ENCODE peak calls at places on chromosomes 4 and X, in five cellular contexts. One of them, this sample, is unnamed.
A peak's percentile ranks its signal among the peaks of the same experiment; 100 is the strongest.

GRCh38 chr4:77193511-77194236 is 36.7 kb downstream of the CCNG2 start:
- DNase-seq in A549: no peak
- DNase-seq in foreskin keratinocyte: no peak
- DNase-seq in CD8-positive, alpha-beta memory T cell: peak; percentile 77
- DNase-seq in fibroblast of lung: no peak
- DNase-seq in this sample: no peak

GRCh38 chr4:87268401-87268800 is 48.0 kb upstream of the KLHL8 start:
- DNase-seq in A549: no peak
- DNase-seq in foreskin keratinocyte: no peak
- DNase-seq in CD8-positive, alpha-beta memory T cell: no peak
- DNase-seq in fibroblast of lung: no peak
- DNase-seq in this sample: no peak

GRCh38 chr4:169184236-169184635 is 86.5 kb downstream of the SH3RF1 start:
- DNase-seq in A549: no peak
- DNase-seq in foreskin keratinocyte: no peak
- DNase-seq in CD8-positive, alpha-beta memory T cell: no peak
- DNase-seq in fibroblast of lung: no peak
- DNase-seq in this sample: no peak

GRCh38 chrX:18075603-18076002 is 145.1 kb downstream of the BEND2 start:
- DNase-seq in A549: no peak
- DNase-seq in foreskin keratinocyte: no peak
- DNase-seq in CD8-positive, alpha-beta memory T cell: no peak
- DNase-seq in fibroblast of lung: no peak
- DNase-seq in this sample: no peak

GRCh38 chr4:5812506-5813229 is 80.2 kb downstream of the CRMP1 start:
- DNase-seq in A549: peak; percentile 67
- DNase-seq in foreskin keratinocyte: peak; percentile 51
- DNase-seq in CD8-positive, alpha-beta memory T cell: no peak
- DNase-seq in fibroblast of lung: peak; percentile 79
- DNase-seq in this sample: peak; percentile 74

GRCh38 chr4:34953145-34953799 is 1291.0 kb downstream of the ARAP2 start:
- DNase-seq in A549: peak; percentile 76
- DNase-seq in foreskin keratinocyte: no peak
- DNase-seq in CD8-positive, alpha-beta memory T cell: no peak
- DNase-seq in fibroblast of lung: no peak
- DNase-seq in this sample: peak; percentile 74

GRCh38 chrX:107825698-107826285 is at the start of gene MID2:
- DNase-seq in A549: peak; percentile 66
- DNase-seq in foreskin keratinocyte: peak; percentile 41
- DNase-seq in CD8-positive, alpha-beta memory T cell: peak; percentile 72
- DNase-seq in fibroblast of lung: peak; percentile 30
- DNase-seq in this sample: peak; percentile 81

GRCh38 chr4:62896721-62897120 is 1512.5 kb downstream of the TECRL start:
- DNase-seq in A549: no peak
- DNase-seq in foreskin keratinocyte: no peak
- DNase-seq in CD8-positive, alpha-beta memory T cell: no peak
- DNase-seq in fibroblast of lung: no peak
- DNase-seq in this sample: no peak

GRCh38 chr4:142414336-142414945 is 431.7 kb downstream of the INPP4B start:
- DNase-seq in A549: no peak
- DNase-seq in foreskin keratinocyte: peak; percentile 77
- DNase-seq in CD8-positive, alpha-beta memory T cell: no peak
- DNase-seq in fibroblast of lung: no peak
- DNase-seq in this sample: no peak

GRCh38 chrX:87578978-87579377 is 61.4 kb downstream of the KLHL4 start:
- DNase-seq in A549: no peak
- DNase-seq in foreskin keratinocyte: no peak
- DNase-seq in CD8-positive, alpha-beta memory T cell: no peak
- DNase-seq in fibroblast of lung: peak; percentile 21
- DNase-seq in this sample: peak; percentile 5

GRCh38 chr4:53376900-53377299 is 541 bp upstream of the FIP1L1 start:
- DNase-seq in A549: no peak
- DNase-seq in foreskin keratinocyte: no peak
- DNase-seq in CD8-positive, alpha-beta memory T cell: no peak
- DNase-seq in fibroblast of lung: no peak
- DNase-seq in this sample: no peak

GRCh38 chr4:159366966-159367365 is 264.1 kb downstream of the RAPGEF2 start:
- DNase-seq in A549: peak; percentile 6
- DNase-seq in foreskin keratinocyte: peak; percentile 49
- DNase-seq in CD8-positive, alpha-beta memory T cell: no peak
- DNase-seq in fibroblast of lung: no peak
- DNase-seq in this sample: peak; percentile 27

GRCh38 chr4:74292111-74292870 is 16.0 kb upstream of the EPGN start:
- DNase-seq in A549: no peak
- DNase-seq in foreskin keratinocyte: peak; percentile 43
- DNase-seq in CD8-positive, alpha-beta memory T cell: no peak
- DNase-seq in fibroblast of lung: no peak
- DNase-seq in this sample: peak; percentile 70

GRCh38 chrX:46788902-46789301 is 30.0 kb upstream of the SLC9A7 start:
- DNase-seq in A549: no peak
- DNase-seq in foreskin keratinocyte: no peak
- DNase-seq in CD8-positive, alpha-beta memory T cell: no peak
- DNase-seq in fibroblast of lung: no peak
- DNase-seq in this sample: no peak

GRCh38 chr4:108433832-108434231 is 186.5 kb upstream of the RPL34 start:
- DNase-seq in A549: no peak
- DNase-seq in foreskin keratinocyte: peak; percentile 44
- DNase-seq in CD8-positive, alpha-beta memory T cell: peak; percentile 50
- DNase-seq in fibroblast of lung: peak; percentile 68
- DNase-seq in this sample: peak; percentile 34

GRCh38 chr4:26887143-26887542 is 26.5 kb downstream of the STIM2 start:
- DNase-seq in A549: no peak
- DNase-seq in foreskin keratinocyte: no peak
- DNase-seq in CD8-positive, alpha-beta memory T cell: no peak
- DNase-seq in fibroblast of lung: no peak
- DNase-seq in this sample: no peak

GRCh38 chr4:113117346-113117677 is 67.9 kb downstream of the ANK2 start:
- DNase-seq in A549: no peak
- DNase-seq in foreskin keratinocyte: no peak
- DNase-seq in CD8-positive, alpha-beta memory T cell: no peak
- DNase-seq in fibroblast of lung: no peak
- DNase-seq in this sample: no peak

GRCh38 chr4:168656055-168656660 is 159.3 kb downstream of the PALLD start:
- DNase-seq in A549: no peak
- DNase-seq in foreskin keratinocyte: peak; percentile 89
- DNase-seq in CD8-positive, alpha-beta memory T cell: no peak
- DNase-seq in fibroblast of lung: peak; percentile 96
- DNase-seq in this sample: peak; percentile 90

GRCh38 chr4:92270908-92271307 is 32.9 kb upstream of the GRID2 start:
- DNase-seq in A549: peak; percentile 0
- DNase-seq in foreskin keratinocyte: peak; percentile 7
- DNase-seq in CD8-positive, alpha-beta memory T cell: no peak
- DNase-seq in fibroblast of lung: no peak
- DNase-seq in this sample: peak; percentile 4

GRCh38 chr4:42816864-42817263 is 75.6 kb upstream of the GRXCR1 start:
- DNase-seq in A549: no peak
- DNase-seq in foreskin keratinocyte: no peak
- DNase-seq in CD8-positive, alpha-beta memory T cell: no peak
- DNase-seq in fibroblast of lung: no peak
- DNase-seq in this sample: no peak

GRCh38 chrX:140431521-140431920 is 73.3 kb downstream of the SOX3 start:
- DNase-seq in A549: no peak
- DNase-seq in foreskin keratinocyte: peak; percentile 4
- DNase-seq in CD8-positive, alpha-beta memory T cell: no peak
- DNase-seq in fibroblast of lung: peak; percentile 6
- DNase-seq in this sample: peak; percentile 41

GRCh38 chr4:1668488-1668840 is 15.6 kb downstream of the FAM53A start:
- DNase-seq in A549: no peak
- DNase-seq in foreskin keratinocyte: no peak
- DNase-seq in CD8-positive, alpha-beta memory T cell: no peak
- DNase-seq in fibroblast of lung: no peak
- DNase-seq in this sample: no peak

GRCh38 chrX:34642849-34643248 is 14.2 kb downstream of the TMEM47 start:
- DNase-seq in A549: no peak
- DNase-seq in foreskin keratinocyte: no peak
- DNase-seq in CD8-positive, alpha-beta memory T cell: no peak
- DNase-seq in fibroblast of lung: no peak
- DNase-seq in this sample: no peak

GRCh38 chr4:126267689-126268088 is 952.9 kb downstream of the FAT4 start:
- DNase-seq in A549: peak; percentile 0
- DNase-seq in foreskin keratinocyte: peak; percentile 8
- DNase-seq in CD8-positive, alpha-beta memory T cell: no peak
- DNase-seq in fibroblast of lung: peak; percentile 60
- DNase-seq in this sample: no peak

GRCh38 chrX:72048515-72049455 is 82.9 kb downstream of the RTL5 start:
- DNase-seq in A549: peak; percentile 21
- DNase-seq in foreskin keratinocyte: no peak
- DNase-seq in CD8-positive, alpha-beta memory T cell: peak; percentile 51
- DNase-seq in fibroblast of lung: no peak
- DNase-seq in this sample: peak; percentile 10

GRCh38 chr4:24796632-24797031 is 1.3 kb downstream of the SOD3 start:
- DNase-seq in A549: no peak
- DNase-seq in foreskin keratinocyte: no peak
- DNase-seq in CD8-positive, alpha-beta memory T cell: no peak
- DNase-seq in fibroblast of lung: no peak
- DNase-seq in this sample: no peak

GRCh38 chr4:110184791-110185155 is 13.6 kb downstream of the ELOVL6 start:
- DNase-seq in A549: no peak
- DNase-seq in foreskin keratinocyte: no peak
- DNase-seq in CD8-positive, alpha-beta memory T cell: no peak
- DNase-seq in fibroblast of lung: no peak
- DNase-seq in this sample: no peak
- H3K27ac ChIP-seq in A549: no peak overlapping the region
- H3K27ac ChIP-seq in foreskin keratinocyte: no peak overlapping the region
- H3K27ac ChIP-seq in CD8-positive, alpha-beta memory T cell: no peak overlapping the region
- H3K27ac ChIP-seq in fibroblast of lung: no peak overlapping the region
- H3K27ac ChIP-seq in this sample: no peak overlapping the region

DNA sequence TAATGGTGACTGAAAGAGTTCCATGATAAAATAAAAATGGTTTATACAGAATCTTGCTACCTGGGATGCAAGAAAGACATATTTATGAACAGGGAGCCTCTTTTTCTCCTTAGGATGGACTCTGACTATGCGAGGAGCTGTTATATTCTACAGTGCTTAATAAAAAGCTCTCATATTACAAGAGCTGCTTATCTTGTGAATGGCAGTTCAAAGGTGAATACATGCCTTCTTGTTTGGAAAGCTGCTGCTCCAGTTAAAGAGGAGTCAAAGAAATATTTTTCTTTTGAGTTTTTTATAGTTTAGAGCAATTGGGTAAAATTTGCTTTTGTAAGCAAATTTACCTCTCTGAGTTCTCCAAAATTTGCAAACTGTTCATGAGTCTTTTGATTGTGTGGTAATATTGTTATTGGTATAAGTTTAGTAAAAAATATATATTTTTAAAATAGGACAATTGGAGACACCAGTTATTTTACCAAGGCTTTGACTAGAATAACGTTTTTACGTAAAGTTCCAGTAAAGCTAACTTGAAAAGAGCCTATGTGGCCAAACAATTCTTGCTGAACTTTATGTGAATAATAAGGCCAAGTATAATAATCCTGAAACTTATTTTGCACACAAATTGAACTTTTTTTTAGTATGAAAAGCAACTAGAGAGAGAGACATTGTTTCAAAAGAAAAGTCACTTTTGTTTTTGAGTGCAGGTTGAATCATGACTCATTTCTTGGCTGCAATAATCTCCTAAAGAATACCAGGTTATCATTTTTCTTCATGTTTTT is 56.8 kb downstream of the UGT2B10 start:
- DNase-seq in A549: no peak
- DNase-seq in foreskin keratinocyte: no peak
- DNase-seq in CD8-positive, alpha-beta memory T cell: no peak
- DNase-seq in fibroblast of lung: no peak
- DNase-seq in this sample: peak; percentile 31
- H3K4me1 ChIP-seq in A549: peaks cover 21% of the 10 kb centered on the region
- H3K4me1 ChIP-seq in foreskin keratinocyte: peaks cover 10% of the 10 kb centered on the region
- H3K4me1 ChIP-seq in CD8-positive, alpha-beta memory T cell: no peaks in the 10 kb centered on the region
- H3K4me1 ChIP-seq in fibroblast of lung: no peaks in the 10 kb centered on the region
- H3K4me1 ChIP-seq in this sample: peaks cover 25% of the 10 kb centered on the region

DNA sequence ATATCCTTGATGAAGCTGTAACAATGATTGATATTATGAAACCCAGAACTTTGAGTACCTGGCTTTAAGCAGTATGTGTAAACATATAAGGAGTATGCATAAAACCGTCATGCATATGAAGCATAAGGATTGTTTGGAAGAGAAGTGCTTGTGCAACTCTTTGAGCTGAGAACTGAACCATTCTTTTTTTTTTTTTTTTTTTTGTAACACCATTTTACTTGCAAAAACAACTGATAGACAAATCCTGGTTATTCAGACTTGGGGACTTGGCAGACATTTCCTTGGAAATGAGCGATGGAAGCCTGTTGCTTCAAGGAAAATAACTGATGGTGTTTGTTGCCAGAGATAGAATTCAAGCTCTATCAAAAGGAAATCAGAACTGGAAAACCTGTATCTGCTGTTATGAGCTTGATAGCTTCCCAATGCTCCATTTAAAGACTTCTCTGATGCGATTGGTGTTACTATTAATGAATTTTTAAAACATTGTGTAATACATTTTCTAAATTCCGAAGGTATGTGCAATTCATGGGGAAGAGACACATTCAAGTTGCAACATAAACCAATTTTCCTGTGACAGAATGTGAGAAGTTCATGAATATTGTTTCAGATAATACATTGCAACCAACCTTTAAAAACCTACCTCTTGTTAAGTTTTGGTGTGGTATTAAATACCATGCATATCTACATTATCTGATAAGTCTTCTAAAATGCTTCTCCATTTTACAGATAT is 47.0 kb upstream of the FAT1 start:
- DNase-seq in A549: no peak
- DNase-seq in foreskin keratinocyte: peak; percentile 92
- DNase-seq in CD8-positive, alpha-beta memory T cell: no peak
- DNase-seq in fibroblast of lung: peak; percentile 70
- DNase-seq in this sample: peak; percentile 20
- H3K27ac ChIP-seq in A549: peak overlapping the region; percentile 33
- H3K27ac ChIP-seq in foreskin keratinocyte: no peak overlapping the region
- H3K27ac ChIP-seq in CD8-positive, alpha-beta memory T cell: no peak overlapping the region
- H3K27ac ChIP-seq in fibroblast of lung: peak overlapping the region; percentile 26
- H3K27ac ChIP-seq in this sample: no peak overlapping the region

GRCh38 chr4:78612398-78613005 is 60.9 kb downstream of the ANXA3 start:
- DNase-seq in A549: peak; percentile 41
- DNase-seq in foreskin keratinocyte: no peak
- DNase-seq in CD8-positive, alpha-beta memory T cell: no peak
- DNase-seq in fibroblast of lung: peak; percentile 78
- DNase-seq in this sample: peak; percentile 54

GRCh38 chr4:78610546-78611214 is 59.1 kb downstream of the ANXA3 start:
- DNase-seq in A549: no peak
- DNase-seq in foreskin keratinocyte: no peak
- DNase-seq in CD8-positive, alpha-beta memory T cell: no peak
- DNase-seq in fibroblast of lung: peak; percentile 36
- DNase-seq in this sample: no peak

GRCh38 chr4:78611215-78611558 is 59.6 kb downstream of the ANXA3 start:
- DNase-seq in A549: no peak
- DNase-seq in foreskin keratinocyte: no peak
- DNase-seq in CD8-positive, alpha-beta memory T cell: no peak
- DNase-seq in fibroblast of lung: no peak
- DNase-seq in this sample: no peak

GRCh38 chr4:78608684-78609083 is 57.1 kb downstream of the ANXA3 start:
- DNase-seq in A549: no peak
- DNase-seq in foreskin keratinocyte: no peak
- DNase-seq in CD8-positive, alpha-beta memory T cell: no peak
- DNase-seq in fibroblast of lung: no peak
- DNase-seq in this sample: no peak

DNA sequence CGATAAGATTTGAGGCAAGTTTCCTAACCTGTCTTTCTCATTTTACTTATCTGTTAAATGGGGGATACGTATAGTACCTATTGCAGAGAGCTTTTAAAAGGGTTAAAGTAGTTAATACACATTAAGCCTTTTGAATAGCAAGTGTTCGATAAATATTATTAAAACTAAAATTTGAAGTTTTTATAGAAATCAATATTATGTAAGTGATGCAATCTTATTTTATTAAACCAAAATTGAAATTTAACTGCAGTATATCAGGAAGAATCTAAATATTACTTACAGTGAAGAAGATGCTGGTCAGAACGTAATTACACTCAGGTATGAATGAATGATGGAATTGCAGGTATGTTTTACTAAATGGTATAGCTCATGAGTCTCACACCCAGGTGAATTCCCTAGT is 58.0 kb downstream of the ANXA3 start:
- DNase-seq in A549: no peak
- DNase-seq in foreskin keratinocyte: no peak
- DNase-seq in CD8-positive, alpha-beta memory T cell: no peak
- DNase-seq in fibroblast of lung: no peak
- DNase-seq in this sample: no peak
- H3K4me1 ChIP-seq in A549: no peaks in the 10 kb centered on the region
- H3K4me1 ChIP-seq in foreskin keratinocyte: peaks cover 6% of the 10 kb centered on the region
- H3K4me1 ChIP-seq in CD8-positive, alpha-beta memory T cell: peaks cover 32% of the 10 kb centered on the region
- H3K4me1 ChIP-seq in fibroblast of lung: no peaks in the 10 kb centered on the region
- H3K4me1 ChIP-seq in this sample: no peaks in the 10 kb centered on the region

This sample was measured in PC-3.